ENCODE peak calls at places on chromosome 11, in four cellular contexts. K, Z, J and D are unnamed samples.

GRCh38 chr11:12675951-12676711 is 1.9 kb downstream of the TEAD1 start:
- DNase-seq in K (no peak), Z (no peak), J (no peak), D (no peak)

GRCh38 chr11:116972692-116973091 is 125.5 kb downstream of the SIK3 start:
- DNase-seq in K (no peak), Z (no peak), J (no peak), D (no peak)

GRCh38 chr11:15988693-15989231 is 367.6 kb downstream of the SOX6 start:
- DNase-seq in K (no peak), Z (no peak), J (no peak), D (no peak)

GRCh38 chr11:128235446-128235845 is 351.9 kb downstream of the ETS1 start:
- DNase-seq in K (no peak), Z (no peak), J (no peak), D (no peak)

GRCh38 chr11:11620966-11621880 is 582 bp downstream of the GALNT18 start:
- DNase-seq in K (no peak), Z (peak), J (peak), D (no peak)

GRCh38 chr11:46006418-46007070 is 84.1 kb downstream of the LARGE2 start:
- DNase-seq in K (no peak), Z (peak), J (no peak), D (no peak)

GRCh38 chr11:30960387-30960992 is 374.3 kb upstream of the MPPED2 start:
- DNase-seq in K (no peak), Z (no peak), J (no peak), D (no peak)

GRCh38 chr11:120601566-120601965 is 90.0 kb downstream of the GRIK4 start:
- DNase-seq in K (no peak), Z (no peak), J (no peak), D (no peak)

GRCh38 chr11:124398924-124399323 is at the start of gene OR8B3:
- DNase-seq in K (no peak), Z (no peak), J (no peak), D (no peak)

GRCh38 chr11:67278135-67278938 is 10.8 kb upstream of the ANKRD13D start:
- DNase-seq in K (no peak), Z (no peak), J (no peak), D (no peak)

GRCh38 chr11:79087238-79087956 is 353.4 kb downstream of the TENM4 start:
- DNase-seq in K (no peak), Z (no peak), J (no peak), D (no peak)

GRCh38 chr11:126139541-126140091 is 71.8 kb downstream of the RPUSD4 start:
- DNase-seq in K (no peak), Z (no peak), J (no peak), D (no peak)

GRCh38 chr11:130131957-130132850 is 27.4 kb upstream of the ST14 start:
- DNase-seq in K (no peak), Z (peak), J (peak), D (no peak)

GRCh38 chr11:63614136-63614664 is at the start of gene PLAAT3:
- DNase-seq in K (peak), Z (peak), J (peak), D (no peak)

GRCh38 chr11:48170176-48170839 is 46.3 kb upstream of the OR4B1 start:
- DNase-seq in K (no peak), Z (no peak), J (no peak), D (no peak)

GRCh38 chr11:21893468-21893867 is 299.4 kb upstream of the ANO5 start:
- DNase-seq in K (no peak), Z (no peak), J (no peak), D (no peak)

GRCh38 chr11:66339163-66339675 is 3.0 kb upstream of the RIN1 start:
- DNase-seq in K (no peak), Z (no peak), J (no peak), D (no peak)

GRCh38 chr11:17387280-17387679 is 1.2 kb downstream of the KCNJ11 start:
- DNase-seq in K (no peak), Z (no peak), J (no peak), D (no peak)

GRCh38 chr11:17389957-17390649 is 1.6 kb upstream of the KCNJ11 start:
- DNase-seq in K (no peak), Z (no peak), J (no peak), D (no peak)

GRCh38 chr11:17389205-17389956 is 922 bp upstream of the KCNJ11 start:
- DNase-seq in K (peak), Z (peak), J (peak), D (peak)

GRCh38 chr11:17387811-17388210 is 648 bp downstream of the KCNJ11 start:
- DNase-seq in K (no peak), Z (no peak), J (no peak), D (no peak)

DNA sequence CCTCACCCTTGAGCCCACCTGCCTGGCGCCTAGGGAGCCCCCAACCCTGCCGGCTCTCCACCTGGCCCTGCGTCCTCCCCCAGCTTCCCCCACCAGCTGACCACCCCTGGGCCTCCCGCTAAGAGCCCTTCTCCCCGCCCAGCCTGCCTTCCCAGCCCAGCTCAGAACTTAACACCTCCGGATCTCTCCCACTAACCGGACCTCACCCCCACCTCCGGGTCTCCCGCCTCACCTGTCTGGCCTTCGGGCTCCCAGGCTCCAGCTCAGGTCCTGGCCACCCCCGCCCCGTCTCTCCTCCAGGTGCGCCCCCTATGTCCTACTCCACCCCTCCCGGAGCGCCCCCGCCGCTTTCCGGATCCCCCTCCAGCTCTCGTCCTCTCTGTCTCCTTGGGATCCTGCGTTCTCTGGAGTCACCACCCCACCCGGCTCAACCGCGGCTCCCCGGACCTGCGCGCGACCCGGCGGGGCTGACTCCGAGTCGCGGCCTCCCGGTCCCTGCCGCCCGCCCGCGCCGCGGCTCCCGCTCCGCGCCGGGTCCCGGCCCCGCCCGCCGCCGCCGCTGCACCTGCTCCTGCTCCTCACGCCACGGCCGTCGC is at the start of gene KCNJ11:
- DNase-seq in K (no peak), Z (peak), J (no peak), D (no peak)
- TF ChIP-seq CTCF in K (no peak), Z (no peak), J (no peak), D (no peak)

DNA sequence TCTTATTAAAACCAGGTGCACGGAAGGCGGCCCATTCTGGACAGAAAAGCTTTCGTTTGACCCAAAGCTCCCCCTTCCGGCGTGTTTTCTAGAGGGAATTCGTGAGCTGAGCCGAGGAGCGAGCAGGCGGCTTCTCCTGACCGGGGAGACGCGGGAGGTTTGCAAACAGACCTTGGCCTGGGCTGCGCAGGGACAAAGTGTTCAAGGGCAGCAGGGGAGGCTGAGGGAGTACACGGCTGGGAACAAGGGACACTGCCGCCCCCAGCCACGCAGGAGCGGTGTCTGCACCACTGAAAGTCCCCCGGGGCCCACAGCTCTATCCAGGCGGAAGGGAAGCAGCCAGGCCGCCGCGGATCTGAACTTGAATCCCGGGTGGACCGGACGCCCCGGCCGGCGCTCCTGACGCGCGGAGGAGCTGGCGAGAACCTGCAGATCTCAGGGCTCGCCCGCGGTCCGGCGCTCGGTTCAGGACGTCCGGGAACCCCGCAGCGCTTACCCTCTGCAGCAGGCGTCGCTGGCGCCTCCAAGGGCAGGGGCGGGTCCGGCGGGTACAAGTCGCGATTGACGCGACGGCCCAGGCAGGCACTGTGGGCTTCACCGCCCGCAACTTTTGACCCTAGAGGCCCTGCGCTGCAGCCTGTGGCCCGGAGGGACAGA is 101.9 kb downstream of the WT1 start:
- DNase-seq in K (no peak), Z (peak), J (peak), D (peak)
- TF ChIP-seq CTCF in K (no peak), Z (peak), J (no peak), D (no peak)

GRCh38 chr11:73761403-73761945 is 600 bp upstream of the RAB6A start:
- DNase-seq in K (no peak), Z (no peak), J (peak), D (no peak)
- TF ChIP-seq CTCF in K (no peak), Z (no peak), J (no peak), D (no peak)

DNA sequence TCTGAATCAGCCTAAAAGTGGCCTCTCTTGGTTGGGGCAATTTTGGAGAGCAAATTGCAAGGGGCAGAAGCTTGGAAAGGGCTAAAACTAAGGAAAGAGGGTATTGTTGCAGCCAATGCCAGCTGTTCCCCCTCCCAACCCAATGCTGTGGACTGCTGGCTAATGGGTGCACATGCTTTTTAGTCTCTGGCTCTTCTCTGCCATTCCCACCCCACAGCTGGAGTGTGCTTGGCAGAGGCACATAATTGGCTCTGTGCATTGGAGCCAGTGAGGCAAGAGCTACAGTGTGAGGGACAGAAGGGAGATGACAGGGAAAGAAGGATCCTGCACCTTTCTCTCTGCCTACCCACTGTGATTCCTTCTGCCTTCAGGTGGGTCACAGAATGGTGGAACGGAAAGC is 140.0 kb downstream of the NECTIN1 start:
- DNase-seq in K (no peak), Z (no peak), J (no peak), D (no peak)
- TF ChIP-seq CTCF in K (no peak), Z (no peak), J (no peak), D (no peak)

GRCh38 chr11:94973099-94973968 is at the start of the genes CWC15 and KDM4D:
- DNase-seq in K (peak), Z (peak), J (peak), D (peak)
- TF ChIP-seq CTCF in K (no peak), Z (no peak), J (no peak), D (no peak)

GRCh38 chr11:3193373-3194015 is 25.1 kb downstream of the MRGPRG start:
- DNase-seq in K (no peak), Z (no peak), J (peak), D (no peak)

GRCh38 chr11:3196161-3197043 is 22.2 kb downstream of the MRGPRG start:
- DNase-seq in K (no peak), Z (no peak), J (peak), D (peak)

GRCh38 chr11:3194016-3194816 is 24.4 kb downstream of the MRGPRG start:
- DNase-seq in K (no peak), Z (no peak), J (no peak), D (no peak)

GRCh38 chr11:3197044-3197715 is 21.4 kb downstream of the MRGPRG start:
- DNase-seq in K (no peak), Z (no peak), J (peak), D (no peak)

GRCh38 chr11:3195251-3196160 is 23.1 kb downstream of the MRGPRG start:
- DNase-seq in K (no peak), Z (no peak), J (peak), D (peak)
- TF ChIP-seq CTCF in K (no peak), Z (peak), J (peak), D (no peak)

GRCh38 chr11:32231909-32232493 is 141.1 kb downstream of the RCN1 start:
- DNase-seq in K (no peak), Z (peak), J (no peak), D (no peak)
- TF ChIP-seq CTCF in K (no peak), Z (peak), J (no peak), D (peak)